ENCODE peak calls at places on chromosomes 5 and 9, in six cellular contexts. One of them, this sample, is unnamed.

GRCh38 chr5:86879086-86879485 is 261.3 kb downstream of the COX7C start:
- DNase-seq in GM12878: no peak
- DNase-seq in GM12891: no peak
- DNase-seq in HepG2: no peak
- DNase-seq in K562: no peak
- DNase-seq in H1: no peak
- DNase-seq in this sample: no peak

GRCh38 chr5:35852084-35852734 is 4.5 kb upstream of the IL7R start:
- DNase-seq in GM12878: peak
- DNase-seq in GM12891: no peak
- DNase-seq in HepG2: no peak
- DNase-seq in K562: no peak
- DNase-seq in H1: no peak
- DNase-seq in this sample: no peak

GRCh38 chr5:44875661-44876250 is 67.0 kb downstream of the MRPS30 start:
- DNase-seq in GM12878: peak
- DNase-seq in GM12891: peak
- DNase-seq in HepG2: peak
- DNase-seq in K562: no peak
- DNase-seq in H1: no peak
- DNase-seq in this sample: no peak

GRCh38 chr9:121138973-121139372 is 62.7 kb downstream of the RAB14 start:
- DNase-seq in GM12878: no peak
- DNase-seq in GM12891: no peak
- DNase-seq in HepG2: no peak
- DNase-seq in K562: no peak
- DNase-seq in H1: no peak
- DNase-seq in this sample: no peak

GRCh38 chr5:142636698-142637324 is 49.1 kb downstream of the FGF1 start:
- DNase-seq in GM12878: no peak
- DNase-seq in GM12891: no peak
- DNase-seq in HepG2: no peak
- DNase-seq in K562: no peak
- DNase-seq in H1: no peak
- DNase-seq in this sample: no peak

GRCh38 chr5:168647083-168647482 is 67.9 kb upstream of the PANK3 start:
- DNase-seq in GM12878: no peak
- DNase-seq in GM12891: no peak
- DNase-seq in HepG2: no peak
- DNase-seq in K562: no peak
- DNase-seq in H1: no peak
- DNase-seq in this sample: no peak

GRCh38 chr5:35131723-35132122 is 84.0 kb upstream of the AGXT2 start:
- DNase-seq in GM12878: no peak
- DNase-seq in GM12891: no peak
- DNase-seq in HepG2: no peak
- DNase-seq in K562: no peak
- DNase-seq in H1: no peak
- DNase-seq in this sample: no peak

GRCh38 chr5:150779397-150780179 is 1.0 kb downstream of the SMIM3 start:
- DNase-seq in GM12878: no peak
- DNase-seq in GM12891: no peak
- DNase-seq in HepG2: no peak
- DNase-seq in K562: no peak
- DNase-seq in H1: no peak
- DNase-seq in this sample: no peak

GRCh38 chr9:629136-629535 is 212.4 kb upstream of the DMRT1 start:
- DNase-seq in GM12878: no peak
- DNase-seq in GM12891: no peak
- DNase-seq in HepG2: no peak
- DNase-seq in K562: no peak
- DNase-seq in H1: no peak
- DNase-seq in this sample: no peak

GRCh38 chr9:138008081-138008841 is 130.7 kb downstream of the CACNA1B start:
- DNase-seq in GM12878: no peak
- DNase-seq in GM12891: no peak
- DNase-seq in HepG2: no peak
- DNase-seq in K562: no peak
- DNase-seq in H1: no peak
- DNase-seq in this sample: no peak

GRCh38 chr5:90503596-90503995 is 25.8 kb downstream of the LYSMD3 start:
- DNase-seq in GM12878: no peak
- DNase-seq in GM12891: no peak
- DNase-seq in HepG2: no peak
- DNase-seq in K562: no peak
- DNase-seq in H1: no peak
- DNase-seq in this sample: no peak

GRCh38 chr9:128724744-128725211 is 851 bp upstream of the ZDHHC12 start:
- DNase-seq in GM12878: peak
- DNase-seq in GM12891: no peak
- DNase-seq in HepG2: peak
- DNase-seq in K562: peak
- DNase-seq in H1: peak
- DNase-seq in this sample: peak

GRCh38 chr9:128419061-128419925 is 1.4 kb upstream of the CERCAM start:
- DNase-seq in GM12878: no peak
- DNase-seq in GM12891: no peak
- DNase-seq in HepG2: no peak
- DNase-seq in K562: no peak
- DNase-seq in H1: no peak
- DNase-seq in this sample: no peak

GRCh38 chr9:134928796-134929559 is 11.3 kb upstream of the FCN1 start:
- DNase-seq in GM12878: no peak
- DNase-seq in GM12891: no peak
- DNase-seq in HepG2: no peak
- DNase-seq in K562: peak
- DNase-seq in H1: no peak
- DNase-seq in this sample: no peak

GRCh38 chr9:8764041-8764440 is 964.5 kb upstream of the DMAC1 start:
- DNase-seq in GM12878: no peak
- DNase-seq in GM12891: no peak
- DNase-seq in HepG2: no peak
- DNase-seq in K562: no peak
- DNase-seq in H1: no peak
- DNase-seq in this sample: no peak

GRCh38 chr9:503331-503730 is 288.7 kb downstream of the DOCK8 start:
- DNase-seq in GM12878: no peak
- DNase-seq in GM12891: no peak
- DNase-seq in HepG2: no peak
- DNase-seq in K562: no peak
- DNase-seq in H1: no peak
- DNase-seq in this sample: no peak

GRCh38 chr5:122105909-122106308 is 23.4 kb upstream of the ZNF474 start:
- DNase-seq in GM12878: no peak
- DNase-seq in GM12891: no peak
- DNase-seq in HepG2: no peak
- DNase-seq in K562: no peak
- DNase-seq in H1: no peak
- DNase-seq in this sample: no peak

GRCh38 chr5:3269400-3270169 is 326.0 kb upstream of the IRX1 start:
- DNase-seq in GM12878: no peak
- DNase-seq in GM12891: no peak
- DNase-seq in HepG2: no peak
- DNase-seq in K562: no peak
- DNase-seq in H1: no peak
- DNase-seq in this sample: no peak

GRCh38 chr5:125160787-125161502 is 414.5 kb upstream of the ZNF608 start:
- DNase-seq in GM12878: no peak
- DNase-seq in GM12891: no peak
- DNase-seq in HepG2: no peak
- DNase-seq in K562: no peak
- DNase-seq in H1: no peak
- DNase-seq in this sample: no peak

GRCh38 chr5:82163459-82164108 is 114.6 kb downstream of the RPS23 start:
- DNase-seq in GM12878: no peak
- DNase-seq in GM12891: no peak
- DNase-seq in HepG2: no peak
- DNase-seq in K562: no peak
- DNase-seq in H1: no peak
- DNase-seq in this sample: no peak
- TF ChIP-seq TAF1 in GM12878: no peak
- TF ChIP-seq TAF1 in GM12891: no peak
- TF ChIP-seq TAF1 in HepG2: no peak
- TF ChIP-seq TAF1 in K562: no peak
- TF ChIP-seq TAF1 in H1: no peak
- TF ChIP-seq TAF1 in this sample: no peak

DNA sequence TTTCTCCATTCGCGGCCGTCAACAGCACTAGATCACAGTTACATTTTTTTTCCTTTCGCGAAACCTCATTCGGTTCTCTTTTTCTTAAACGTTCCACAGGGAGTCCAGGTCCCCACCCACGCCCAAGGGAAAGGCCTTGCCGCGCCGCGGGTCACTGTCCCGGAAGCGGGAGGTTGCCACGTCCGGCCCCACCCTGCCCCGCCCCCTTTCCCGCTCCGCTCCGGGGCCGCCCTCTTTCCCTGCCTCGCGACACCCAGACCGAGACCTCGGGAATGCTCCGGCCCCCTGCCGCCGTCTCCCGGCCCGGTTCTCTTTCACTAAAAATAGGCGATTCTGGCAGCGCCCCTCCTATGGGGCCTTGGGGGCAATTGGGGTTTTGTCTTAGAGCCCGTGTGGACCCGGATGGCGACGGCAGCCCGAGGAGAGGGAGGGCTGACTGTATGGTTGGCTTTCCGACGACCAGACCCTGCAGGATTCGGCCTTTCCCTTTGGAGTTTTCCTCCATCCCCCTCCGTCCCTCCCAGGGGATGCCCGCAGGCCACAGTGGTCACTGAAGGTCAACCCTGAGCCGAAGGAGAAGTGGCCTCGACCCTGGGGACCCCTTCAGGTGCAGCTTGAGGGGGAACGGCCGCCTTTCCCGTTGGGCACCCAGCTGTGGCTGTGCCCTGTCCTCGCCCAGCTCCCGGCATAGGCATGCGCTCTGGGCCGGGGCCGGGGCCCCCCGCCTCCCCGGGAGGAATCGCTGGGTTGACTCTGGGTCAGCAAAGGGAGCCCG is 2.8 kb upstream of the RACK1 start:
- DNase-seq in GM12878: no peak
- DNase-seq in GM12891: peak
- DNase-seq in HepG2: peak
- DNase-seq in K562: peak
- DNase-seq in H1: no peak
- DNase-seq in this sample: peak
- TF ChIP-seq POLR2A in GM12878: peak
- TF ChIP-seq POLR2A in GM12891: peak
- TF ChIP-seq POLR2A in HepG2: peak
- TF ChIP-seq POLR2A in K562: peak
- TF ChIP-seq POLR2A in H1: no peak
- TF ChIP-seq POLR2A in this sample: peak

GRCh38 chr5:139950436-139950835 is 92.7 kb downstream of the NRG2 start:
- DNase-seq in GM12878: no peak
- DNase-seq in GM12891: no peak
- DNase-seq in HepG2: no peak
- DNase-seq in K562: no peak
- DNase-seq in H1: no peak
- DNase-seq in this sample: no peak

GRCh38 chr5:139949710-139950109 is 93.4 kb downstream of the NRG2 start:
- DNase-seq in GM12878: no peak
- DNase-seq in GM12891: no peak
- DNase-seq in HepG2: no peak
- DNase-seq in K562: no peak
- DNase-seq in H1: no peak
- DNase-seq in this sample: no peak

GRCh38 chr5:139952464-139953070 is 90.5 kb downstream of the NRG2 start:
- DNase-seq in GM12878: no peak
- DNase-seq in GM12891: no peak
- DNase-seq in HepG2: no peak
- DNase-seq in K562: no peak
- DNase-seq in H1: no peak
- DNase-seq in this sample: no peak

GRCh38 chr5:139951983-139952382 is 91.1 kb downstream of the NRG2 start:
- DNase-seq in GM12878: no peak
- DNase-seq in GM12891: no peak
- DNase-seq in HepG2: no peak
- DNase-seq in K562: no peak
- DNase-seq in H1: no peak
- DNase-seq in this sample: no peak

DNA sequence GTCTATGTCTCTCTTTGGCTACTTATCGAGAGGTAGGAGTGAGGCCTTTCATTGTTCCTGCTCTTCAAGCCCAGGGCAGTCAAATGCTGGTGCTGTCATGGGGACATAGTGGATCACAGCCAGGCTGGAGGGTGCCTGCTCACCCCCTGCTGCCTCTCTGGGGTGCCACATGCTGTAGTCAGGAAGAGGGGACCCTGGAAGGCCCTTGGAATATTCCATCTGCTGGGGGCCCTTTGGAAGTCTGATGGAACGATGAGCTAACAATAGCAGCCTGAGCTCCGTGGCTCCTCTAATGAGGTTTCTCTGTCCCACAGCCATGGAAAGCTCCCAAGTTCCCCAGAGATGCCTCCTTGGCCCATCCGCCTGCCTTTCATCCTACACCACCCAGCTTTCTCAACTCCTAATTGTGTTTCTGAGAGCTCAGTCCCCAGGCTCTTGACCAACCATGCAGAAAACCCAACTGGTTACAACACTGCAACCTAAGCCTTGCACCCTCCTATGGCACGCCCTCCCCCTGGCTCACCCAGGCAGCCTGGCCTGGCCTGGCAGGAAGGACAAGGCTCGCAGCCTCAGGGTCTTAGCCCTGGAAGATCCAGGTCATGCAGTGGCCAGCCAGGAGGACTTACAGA is 91.7 kb downstream of the NRG2 start:
- DNase-seq in GM12878: no peak
- DNase-seq in GM12891: no peak
- DNase-seq in HepG2: no peak
- DNase-seq in K562: no peak
- DNase-seq in H1: no peak
- DNase-seq in this sample: no peak
- TF ChIP-seq TAF1 in GM12878: no peak
- TF ChIP-seq TAF1 in GM12891: no peak
- TF ChIP-seq TAF1 in HepG2: no peak
- TF ChIP-seq TAF1 in K562: no peak
- TF ChIP-seq TAF1 in H1: no peak
- TF ChIP-seq TAF1 in this sample: no peak

GRCh38 chr5:126460977-126461376 is 37.8 kb downstream of the GRAMD2B start:
- DNase-seq in GM12878: no peak
- DNase-seq in GM12891: no peak
- DNase-seq in HepG2: no peak
- DNase-seq in K562: no peak
- DNase-seq in H1: no peak
- DNase-seq in this sample: no peak
- TF ChIP-seq POLR2A in GM12878: no peak
- TF ChIP-seq POLR2A in GM12891: no peak
- TF ChIP-seq POLR2A in HepG2: no peak
- TF ChIP-seq POLR2A in K562: no peak
- TF ChIP-seq POLR2A in H1: no peak
- TF ChIP-seq POLR2A in this sample: no peak